ENCODE peak calls at places on chromosome 21, in ten cellular contexts. I, C, M, T, U, L, N, S, P and D are unnamed samples.

GRCh38 chr21:38352536-38353219 is 95.9 kb downstream of the KCNJ15 start:
- DNase-seq in I (no peak), C (peak), M (no peak), T (no peak), U (peak), L (no peak), N (peak), S (peak), P (peak), D (peak)

GRCh38 chr21:45601551-45601950 is 42.0 kb upstream of the PCBP3 start:
- DNase-seq in I (no peak), C (no peak), M (no peak), T (no peak), U (no peak), L (no peak), N (peak), S (no peak), P (no peak), D (no peak)

GRCh38 chr21:16863541-16863940 is 649.3 kb upstream of the CXADR start:
- DNase-seq in I (no peak), C (peak), M (no peak), T (no peak), U (no peak), L (no peak), N (no peak), S (no peak), P (no peak), D (no peak)

GRCh38 chr21:34112316-34113033 is 39.1 kb downstream of the MRPS6 start:
- DNase-seq in I (no peak), C (no peak), M (no peak), T (no peak), U (no peak), L (no peak), N (no peak), S (no peak), P (no peak), D (no peak)

GRCh38 chr21:42646076-42646825 is 7.2 kb upstream of the PDE9A start:
- DNase-seq in I (no peak), C (no peak), M (no peak), T (no peak), U (no peak), L (no peak), N (peak), S (no peak), P (peak), D (no peak)

GRCh38 chr21:43295016-43295958 is 126.5 kb downstream of the CRYAA start:
- DNase-seq in I (no peak), C (peak), M (no peak), T (no peak), U (no peak), L (no peak), N (peak), S (no peak), P (peak), D (no peak)

GRCh38 chr21:41686664-41687063 is 80.2 kb downstream of the RIPK4 start:
- DNase-seq in I (no peak), C (no peak), M (no peak), T (no peak), U (no peak), L (no peak), N (no peak), S (no peak), P (no peak), D (no peak)

GRCh38 chr21:43880111-43880985 is 15.3 kb downstream of the AGPAT3 start:
- DNase-seq in I (no peak), C (peak), M (no peak), T (no peak), U (peak), L (no peak), N (peak), S (no peak), P (no peak), D (no peak)

GRCh38 chr21:39715804-39716397 is 29.1 kb upstream of the IGSF5 start:
- DNase-seq in I (peak), C (peak), M (no peak), T (peak), U (peak), L (peak), N (no peak), S (peak), P (peak), D (peak)